ENCODE peak calls at places on chromosomes 7 and 10, in ten cellular contexts. One of them, this sample, is unnamed.

GRCh38 chr10:35542303-35542702 is 62.8 kb upstream of the GJD4 start:
- DNase-seq in neural progenitor cell: no peak
- DNase-seq in tibial artery: no peak
- DNase-seq in cardiac muscle cell: no peak
- DNase-seq in A549: no peak
- DNase-seq in GM23338: no peak
- DNase-seq in HCT116: no peak
- DNase-seq in astrocyte: no peak
- DNase-seq in right lobe of liver: no peak
- DNase-seq in colonic mucosa: no peak
- DNase-seq in this sample: no peak

GRCh38 chr7:106862317-106863183 is 2.5 kb upstream of the PIK3CG start:
- DNase-seq in GM23338: no peak
- DNase-seq in cardiac muscle cell: peak
- DNase-seq in A549: no peak
- DNase-seq in tibial artery: no peak
- DNase-seq in colonic mucosa: no peak
- DNase-seq in right lobe of liver: no peak
- DNase-seq in astrocyte: no peak
- DNase-seq in neural progenitor cell: no peak
- DNase-seq in HCT116: no peak
- DNase-seq in this sample: no peak

GRCh38 chr10:119020627-119020946 is 8.9 kb upstream of the NANOS1 start:
- DNase-seq in GM23338: no peak
- DNase-seq in cardiac muscle cell: no peak
- DNase-seq in neural progenitor cell: no peak
- DNase-seq in colonic mucosa: no peak
- DNase-seq in A549: no peak
- DNase-seq in tibial artery: peak
- DNase-seq in HCT116: no peak
- DNase-seq in astrocyte: peak
- DNase-seq in right lobe of liver: no peak
- DNase-seq in this sample: no peak

GRCh38 chr10:34696423-34696822 is 118.7 kb downstream of the PARD3 start:
- DNase-seq in tibial artery: no peak
- DNase-seq in HCT116: no peak
- DNase-seq in cardiac muscle cell: peak
- DNase-seq in right lobe of liver: no peak
- DNase-seq in colonic mucosa: no peak
- DNase-seq in astrocyte: peak
- DNase-seq in GM23338: no peak
- DNase-seq in neural progenitor cell: no peak
- DNase-seq in A549: peak
- DNase-seq in this sample: no peak

GRCh38 chr7:29754874-29755490 is 51.3 kb upstream of the WIPF3 start:
- DNase-seq in GM23338: no peak
- DNase-seq in HCT116: no peak
- DNase-seq in colonic mucosa: no peak
- DNase-seq in neural progenitor cell: no peak
- DNase-seq in tibial artery: no peak
- DNase-seq in cardiac muscle cell: peak
- DNase-seq in right lobe of liver: no peak
- DNase-seq in A549: no peak
- DNase-seq in astrocyte: no peak
- DNase-seq in this sample: no peak

GRCh38 chr10:91042069-91042468 is 121.2 kb upstream of the ANKRD1 start:
- DNase-seq in right lobe of liver: no peak
- DNase-seq in neural progenitor cell: no peak
- DNase-seq in astrocyte: no peak
- DNase-seq in A549: no peak
- DNase-seq in GM23338: no peak
- DNase-seq in cardiac muscle cell: no peak
- DNase-seq in colonic mucosa: no peak
- DNase-seq in HCT116: no peak
- DNase-seq in tibial artery: no peak
- DNase-seq in this sample: no peak

GRCh38 chr7:66557214-66558200 is 71.2 kb upstream of the KCTD7 start:
- DNase-seq in astrocyte: no peak
- DNase-seq in GM23338: peak
- DNase-seq in neural progenitor cell: peak
- DNase-seq in colonic mucosa: peak
- DNase-seq in tibial artery: peak
- DNase-seq in right lobe of liver: peak
- DNase-seq in cardiac muscle cell: peak
- DNase-seq in A549: peak
- DNase-seq in HCT116: no peak
- DNase-seq in this sample: peak

GRCh38 chr10:132876131-132876860 is 66.1 kb downstream of the CFAP46 start:
- DNase-seq in right lobe of liver: peak
- DNase-seq in A549: no peak
- DNase-seq in cardiac muscle cell: no peak
- DNase-seq in GM23338: no peak
- DNase-seq in tibial artery: peak
- DNase-seq in neural progenitor cell: no peak
- DNase-seq in colonic mucosa: no peak
- DNase-seq in HCT116: no peak
- DNase-seq in astrocyte: no peak
- DNase-seq in this sample: peak

GRCh38 chr10:111598433-111599059 is 521.7 kb downstream of the ADRA2A start:
- DNase-seq in colonic mucosa: peak
- DNase-seq in astrocyte: peak
- DNase-seq in cardiac muscle cell: peak
- DNase-seq in HCT116: peak
- DNase-seq in A549: peak
- DNase-seq in GM23338: peak
- DNase-seq in right lobe of liver: no peak
- DNase-seq in tibial artery: no peak
- DNase-seq in neural progenitor cell: peak
- DNase-seq in this sample: peak

GRCh38 chr10:77149001-77149400 is 488.6 kb downstream of the KCNMA1 start:
- DNase-seq in cardiac muscle cell: no peak
- DNase-seq in A549: no peak
- DNase-seq in colonic mucosa: no peak
- DNase-seq in tibial artery: no peak
- DNase-seq in HCT116: no peak
- DNase-seq in right lobe of liver: no peak
- DNase-seq in neural progenitor cell: no peak
- DNase-seq in GM23338: no peak
- DNase-seq in astrocyte: no peak
- DNase-seq in this sample: no peak

GRCh38 chr7:120645976-120646375 is 212.0 kb downstream of the TSPAN12 start:
- DNase-seq in tibial artery: no peak
- DNase-seq in HCT116: no peak
- DNase-seq in colonic mucosa: no peak
- DNase-seq in neural progenitor cell: no peak
- DNase-seq in right lobe of liver: no peak
- DNase-seq in GM23338: no peak
- DNase-seq in astrocyte: no peak
- DNase-seq in cardiac muscle cell: no peak
- DNase-seq in A549: no peak
- DNase-seq in this sample: no peak

GRCh38 chr10:43846187-43846680 is 197.6 kb upstream of the ZNF32 start:
- DNase-seq in cardiac muscle cell: peak
- DNase-seq in astrocyte: peak
- DNase-seq in right lobe of liver: no peak
- DNase-seq in GM23338: no peak
- DNase-seq in tibial artery: no peak
- DNase-seq in neural progenitor cell: no peak
- DNase-seq in HCT116: no peak
- DNase-seq in colonic mucosa: no peak
- DNase-seq in A549: no peak
- DNase-seq in this sample: peak
- H3K27ac ChIP-seq in cardiac muscle cell: no peak
- H3K27ac ChIP-seq in astrocyte: no peak
- H3K27ac ChIP-seq in right lobe of liver: no peak
- H3K27ac ChIP-seq in GM23338: no peak
- H3K27ac ChIP-seq in tibial artery: peak
- H3K27ac ChIP-seq in neural progenitor cell: no peak
- H3K27ac ChIP-seq in HCT116: no peak
- H3K27ac ChIP-seq in colonic mucosa: no peak
- H3K27ac ChIP-seq in A549: no peak
- H3K27ac ChIP-seq in this sample: peak

GRCh38 chr10:15436696-15437095 is 65.6 kb upstream of the FAM171A1 start:
- DNase-seq in tibial artery: no peak
- DNase-seq in right lobe of liver: no peak
- DNase-seq in colonic mucosa: no peak
- DNase-seq in A549: no peak
- DNase-seq in GM23338: no peak
- DNase-seq in astrocyte: peak
- DNase-seq in HCT116: no peak
- DNase-seq in neural progenitor cell: no peak
- DNase-seq in cardiac muscle cell: no peak
- DNase-seq in this sample: no peak

GRCh38 chr10:15440204-15440711 is 69.2 kb upstream of the FAM171A1 start:
- DNase-seq in HCT116: no peak
- DNase-seq in cardiac muscle cell: no peak
- DNase-seq in A549: no peak
- DNase-seq in astrocyte: no peak
- DNase-seq in colonic mucosa: no peak
- DNase-seq in tibial artery: no peak
- DNase-seq in neural progenitor cell: no peak
- DNase-seq in right lobe of liver: no peak
- DNase-seq in GM23338: no peak
- DNase-seq in this sample: no peak

GRCh38 chr10:15442056-15442455 is 71.0 kb upstream of the FAM171A1 start:
- DNase-seq in neural progenitor cell: no peak
- DNase-seq in tibial artery: no peak
- DNase-seq in cardiac muscle cell: no peak
- DNase-seq in HCT116: no peak
- DNase-seq in A549: no peak
- DNase-seq in GM23338: no peak
- DNase-seq in astrocyte: no peak
- DNase-seq in colonic mucosa: no peak
- DNase-seq in right lobe of liver: no peak
- DNase-seq in this sample: no peak

GRCh38 chr10:15444105-15445021 is 73.3 kb upstream of the FAM171A1 start:
- DNase-seq in cardiac muscle cell: no peak
- DNase-seq in A549: no peak
- DNase-seq in HCT116: no peak
- DNase-seq in tibial artery: no peak
- DNase-seq in right lobe of liver: no peak
- DNase-seq in astrocyte: no peak
- DNase-seq in colonic mucosa: no peak
- DNase-seq in neural progenitor cell: no peak
- DNase-seq in GM23338: no peak
- DNase-seq in this sample: no peak

GRCh38 chr10:15439381-15439837 is 68.3 kb upstream of the FAM171A1 start:
- DNase-seq in HCT116: no peak
- DNase-seq in GM23338: peak
- DNase-seq in colonic mucosa: no peak
- DNase-seq in astrocyte: no peak
- DNase-seq in cardiac muscle cell: peak
- DNase-seq in neural progenitor cell: peak
- DNase-seq in tibial artery: no peak
- DNase-seq in right lobe of liver: no peak
- DNase-seq in A549: no peak
- DNase-seq in this sample: peak
- H3K4me3 ChIP-seq in HCT116: no peak
- H3K4me3 ChIP-seq in GM23338: no peak
- H3K4me3 ChIP-seq in colonic mucosa: peak
- H3K4me3 ChIP-seq in astrocyte: peak
- H3K4me3 ChIP-seq in cardiac muscle cell: peak
- H3K4me3 ChIP-seq in neural progenitor cell: no peak
- H3K4me3 ChIP-seq in tibial artery: peak
- H3K4me3 ChIP-seq in right lobe of liver: peak
- H3K4me3 ChIP-seq in A549: peak
- H3K4me3 ChIP-seq in this sample: peak

GRCh38 chr7:41870505-41871138 is 167.7 kb upstream of the INHBA start:
- DNase-seq in GM23338: no peak
- DNase-seq in right lobe of liver: no peak
- DNase-seq in cardiac muscle cell: peak
- DNase-seq in tibial artery: no peak
- DNase-seq in neural progenitor cell: no peak
- DNase-seq in HCT116: no peak
- DNase-seq in astrocyte: no peak
- DNase-seq in A549: no peak
- DNase-seq in colonic mucosa: no peak
- DNase-seq in this sample: no peak

GRCh38 chr7:41875513-41875912 is 172.6 kb upstream of the INHBA start:
- DNase-seq in neural progenitor cell: no peak
- DNase-seq in right lobe of liver: no peak
- DNase-seq in HCT116: no peak
- DNase-seq in cardiac muscle cell: no peak
- DNase-seq in A549: no peak
- DNase-seq in GM23338: no peak
- DNase-seq in colonic mucosa: no peak
- DNase-seq in astrocyte: no peak
- DNase-seq in tibial artery: no peak
- DNase-seq in this sample: no peak

GRCh38 chr7:41872951-41873350 is 170.1 kb upstream of the INHBA start:
- DNase-seq in right lobe of liver: no peak
- DNase-seq in GM23338: no peak
- DNase-seq in tibial artery: no peak
- DNase-seq in neural progenitor cell: no peak
- DNase-seq in cardiac muscle cell: peak
- DNase-seq in HCT116: no peak
- DNase-seq in A549: no peak
- DNase-seq in colonic mucosa: no peak
- DNase-seq in astrocyte: no peak
- DNase-seq in this sample: no peak

GRCh38 chr7:41874206-41874770 is 171.4 kb upstream of the INHBA start:
- DNase-seq in GM23338: no peak
- DNase-seq in A549: no peak
- DNase-seq in neural progenitor cell: no peak
- DNase-seq in cardiac muscle cell: no peak
- DNase-seq in right lobe of liver: no peak
- DNase-seq in HCT116: no peak
- DNase-seq in colonic mucosa: no peak
- DNase-seq in tibial artery: no peak
- DNase-seq in astrocyte: no peak
- DNase-seq in this sample: no peak

DNA sequence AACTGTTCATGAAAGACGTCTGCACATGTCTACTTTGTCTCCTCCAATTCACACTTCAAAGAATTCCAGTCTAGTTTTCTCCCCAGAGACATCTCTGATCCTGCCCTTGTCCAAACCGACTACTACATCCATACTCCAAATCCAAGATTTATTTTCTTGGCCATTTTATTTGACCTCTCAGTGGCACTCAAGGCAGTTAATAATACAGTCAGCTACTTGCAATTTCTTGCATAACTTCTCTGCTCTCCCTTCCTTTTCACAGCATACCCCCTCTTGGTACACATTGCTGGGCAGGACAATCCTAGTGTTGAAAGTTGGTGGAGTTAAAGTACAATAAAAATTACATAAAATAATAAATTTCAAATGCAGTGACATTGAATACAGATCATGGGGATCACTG is 170.9 kb upstream of the INHBA start:
- DNase-seq in neural progenitor cell: no peak
- DNase-seq in A549: no peak
- DNase-seq in cardiac muscle cell: peak
- DNase-seq in astrocyte: no peak
- DNase-seq in tibial artery: no peak
- DNase-seq in right lobe of liver: no peak
- DNase-seq in colonic mucosa: no peak
- DNase-seq in GM23338: no peak
- DNase-seq in HCT116: no peak
- DNase-seq in this sample: no peak
- TF ChIP-seq CTCF in neural progenitor cell: no peak
- TF ChIP-seq CTCF in A549: no peak
- TF ChIP-seq CTCF in cardiac muscle cell: no peak
- TF ChIP-seq CTCF in astrocyte: no peak
- TF ChIP-seq CTCF in tibial artery: no peak
- TF ChIP-seq CTCF in right lobe of liver: no peak
- TF ChIP-seq CTCF in colonic mucosa: no peak
- TF ChIP-seq CTCF in GM23338: no peak
- TF ChIP-seq CTCF in HCT116: no peak
- TF ChIP-seq CTCF in this sample: no peak

GRCh38 chr10:61830846-61831273 is 70.6 kb upstream of the ARID5B start:
- DNase-seq in neural progenitor cell: no peak
- DNase-seq in tibial artery: no peak
- DNase-seq in HCT116: no peak
- DNase-seq in astrocyte: no peak
- DNase-seq in colonic mucosa: no peak
- DNase-seq in A549: no peak
- DNase-seq in cardiac muscle cell: peak
- DNase-seq in right lobe of liver: no peak
- DNase-seq in GM23338: no peak
- DNase-seq in this sample: no peak
- H3K27ac ChIP-seq in neural progenitor cell: no peak
- H3K27ac ChIP-seq in tibial artery: no peak
- H3K27ac ChIP-seq in HCT116: no peak
- H3K27ac ChIP-seq in astrocyte: no peak
- H3K27ac ChIP-seq in colonic mucosa: no peak
- H3K27ac ChIP-seq in A549: no peak
- H3K27ac ChIP-seq in cardiac muscle cell: no peak
- H3K27ac ChIP-seq in right lobe of liver: no peak
- H3K27ac ChIP-seq in GM23338: no peak
- H3K27ac ChIP-seq in this sample: no peak